ENCODE peak calls at places on chromosomes 4 and X, in five cellular contexts. T is WTC11, U is AG04450, S is Daoy, D is HCT116. F is an unnamed sample.

GRCh38 chr4:157265281-157265680 is 44.8 kb downstream of the GRIA2 start:
- DNase-seq in T (peak; percentile 10), U (no peak), S (peak; percentile 15), D (peak; percentile 16), F (no peak)

GRCh38 chr4:183261953-183262775 is 57.9 kb downstream of the CLDN22 start:
- DNase-seq in T (peak; percentile 85), U (peak; percentile 62), S (peak; percentile 59), D (peak; percentile 56), F (peak; percentile 82)

GRCh38 chr4:138535316-138535715 is 293.2 kb upstream of the SLC7A11 start:
- DNase-seq in T (no peak), U (no peak), S (no peak), D (no peak), F (no peak)

GRCh38 chrX:109857898-109858297 is 124.8 kb upstream of the ACSL4 start:
- DNase-seq in T (no peak), U (no peak), S (no peak), D (no peak), F (no peak)

GRCh38 chr4:70722199-70722791 is 531 bp downstream of the RUFY3 start:
- DNase-seq in T (no peak), U (no peak), S (peak; percentile 51), D (no peak), F (no peak)

GRCh38 chr4:5278213-5278612 is 226.9 kb downstream of the STK32B start:
- DNase-seq in T (no peak), U (no peak), S (no peak), D (no peak), F (no peak)

GRCh38 chr4:164383187-164384181 is 370.4 kb upstream of the SMIM31 start:
- DNase-seq in T (peak; percentile 67), U (no peak), S (peak; percentile 48), D (no peak), F (peak; percentile 47)

GRCh38 chrX:154534526-154535322 is 11.9 kb downstream of the G6PD start:
- DNase-seq in T (peak; percentile 86), U (no peak), S (peak; percentile 80), D (peak; percentile 28), F (peak; percentile 86)

GRCh38 chrX:675896-676295 is 45.3 kb downstream of the SHOX start:
- DNase-seq in T (peak; percentile 31), U (no peak), S (no peak), D (no peak), F (no peak)

GRCh38 chr4:17786567-17786966 is 5.1 kb upstream of the FAM184B start:
- DNase-seq in T (no peak), U (no peak), S (no peak), D (no peak), F (no peak)

GRCh38 chr4:103721251-103721650 is 1.5 kb upstream of the TACR3 start:
- DNase-seq in T (no peak), U (no peak), S (no peak), D (no peak), F (no peak)

GRCh38 chr4:83237591-83237990 is 47.0 kb downstream of the COQ2 start:
- DNase-seq in T (no peak), U (no peak), S (no peak), D (no peak), F (no peak)

GRCh38 chrX:101462892-101463291 is 22.4 kb upstream of the ARMCX4 start:
- DNase-seq in T (no peak), U (no peak), S (no peak), D (peak; percentile 15), F (peak; percentile 6)

GRCh38 chrX:100264200-100264599 is 145.9 kb downstream of the PCDH19 start:
- DNase-seq in T (no peak), U (no peak), S (no peak), D (no peak), F (no peak)

GRCh38 chrX:20988804-20989203 is 385.4 kb upstream of the CNKSR2 start:
- DNase-seq in T (no peak), U (no peak), S (no peak), D (no peak), F (no peak)

GRCh38 chrX:69192603-69193002 is 27.4 kb upstream of the PJA1 start:
- DNase-seq in T (no peak), U (no peak), S (no peak), D (no peak), F (no peak)

GRCh38 chrX:16993791-16994318 is 47.4 kb downstream of the REPS2 start:
- DNase-seq in T (no peak), U (no peak), S (peak; percentile 2), D (no peak), F (peak; percentile 3)

GRCh38 chr4:87192155-87192919 is 28.1 kb downstream of the KLHL8 start:
- DNase-seq in T (no peak), U (no peak), S (no peak), D (no peak), F (no peak)

GRCh38 chr4:149371021-149371420 is 444.6 kb downstream of the IQCM start:
- DNase-seq in T (peak; percentile 28), U (peak; percentile 23), S (no peak), D (peak; percentile 67), F (no peak)

GRCh38 chrX:15988661-15989603 is 134.3 kb upstream of the AP1S2 start:
- DNase-seq in T (no peak), U (peak; percentile 13), S (peak; percentile 70), D (no peak), F (no peak)

GRCh38 chrX:56947695-56948094 is 47.6 kb downstream of the SPIN3 start:
- DNase-seq in T (no peak), U (no peak), S (no peak), D (no peak), F (no peak)

GRCh38 chr4:13559414-13559813 is 15.1 kb upstream of the NKX3-2 start:
- DNase-seq in T (no peak), U (peak; percentile 26), S (peak; percentile 67), D (no peak), F (peak; percentile 25)

GRCh38 chr4:83114576-83114975 is at the start of gene PLAC8:
- DNase-seq in T (no peak), U (no peak), S (peak; percentile 6), D (no peak), F (no peak)

GRCh38 chr4:153759407-153760226 is at the start of gene RNF175:
- DNase-seq in T (peak; percentile 51), U (no peak), S (peak; percentile 15), D (no peak), F (peak; percentile 41)

GRCh38 chrX:121238093-121238492 is 190.7 kb downstream of the GLUD2 start:
- DNase-seq in T (no peak), U (no peak), S (no peak), D (no peak), F (no peak)

GRCh38 chr4:125187221-125187620 is 127.5 kb upstream of the FAT4 start:
- DNase-seq in T (no peak), U (peak; percentile 13), S (no peak), D (no peak), F (no peak)

GRCh38 chrX:26789751-26790150 is 573.8 kb downstream of the MAGEB5 start:
- DNase-seq in T (no peak), U (no peak), S (no peak), D (no peak), F (no peak)

GRCh38 chr4:2362286-2363055 is 56.0 kb downstream of the ZFYVE28 start:
- DNase-seq in T (no peak), U (no peak), S (no peak), D (no peak), F (no peak)

GRCh38 chrX:110032534-110033161 is 29.7 kb downstream of the TMEM164 start:
- DNase-seq in T (no peak), U (no peak), S (no peak), D (no peak), F (no peak)

GRCh38 chr4:159487284-159487747 is 384.4 kb downstream of the RAPGEF2 start:
- DNase-seq in T (peak; percentile 62), U (peak; percentile 44), S (peak; percentile 56), D (peak; percentile 65), F (peak; percentile 61)

GRCh38 chr4:53306729-53307128 is 59.1 kb downstream of the SCFD2 start:
- DNase-seq in T (no peak), U (no peak), S (peak; percentile 14), D (no peak), F (no peak)

GRCh38 chrX:134865730-134866129 is 125.1 kb upstream of the SMIM10 start:
- DNase-seq in T (no peak), U (no peak), S (no peak), D (no peak), F (no peak)

GRCh38 chrX:15790766-15791380 is 589 bp downstream of the ZRSR2 start:
- DNase-seq in T (no peak), U (no peak), S (no peak), D (no peak), F (no peak)

GRCh38 chrX:107845625-107846024 is 20.0 kb downstream of the MID2 start:
- DNase-seq in T (no peak), U (no peak), S (no peak), D (no peak), F (no peak)

GRCh38 chr4:186017801-186018200 is 51.2 kb upstream of the TLR3 start:
- DNase-seq in T (no peak), U (no peak), S (no peak), D (no peak), F (no peak)

GRCh38 chr4:31366041-31366440 is 645.9 kb downstream of the PCDH7 start:
- DNase-seq in T (no peak), U (no peak), S (no peak), D (no peak), F (no peak)

GRCh38 chr4:86357608-86358007 is 2.2 kb downstream of the MAPK10 start:
- DNase-seq in T (no peak), U (no peak), S (no peak), D (no peak), F (no peak)